ENCODE peak calls at places on chromosomes 2 and 18, in ten cellular contexts. T, A, F, K, O, B, I, S, Z and E are unnamed samples. For H3K9me3, the result is how much of the 10 kb centered on the place peaks cover.

GRCh38 chr2:166410828-166411472 is 35.2 kb upstream of the SCN9A start:
- DNase-seq in T (no peak), S (peak), B (no peak), I (no peak), Z (no peak), A (no peak), O (no peak), F (no peak), K (no peak), E (no peak)

GRCh38 chr2:124264496-124265160 is 239.5 kb downstream of the CNTNAP5 start:
- DNase-seq in B (no peak), F (no peak), K (no peak), T (no peak), Z (no peak), I (no peak), O (no peak), A (no peak), S (no peak), E (no peak)

GRCh38 chr18:32440478-32440877 is 30.2 kb downstream of the GAREM1 start:
- DNase-seq in O (no peak), F (no peak), A (no peak), S (no peak), I (no peak), K (no peak), T (no peak), Z (no peak), B (no peak), E (no peak)

GRCh38 chr18:3493501-3494244 is 43.7 kb downstream of the TGIF1 start:
- DNase-seq in A (no peak), F (no peak), K (no peak), B (no peak), S (no peak), O (no peak), I (no peak), Z (no peak), T (no peak), E (no peak)

GRCh38 chr2:73985318-73986084 is 791 bp downstream of the TET3 start:
- DNase-seq in S (no peak), F (peak), T (peak), O (no peak), A (peak), B (peak), I (peak), Z (peak), K (peak), E (peak)

GRCh38 chr18:46034230-46034629 is 37.8 kb downstream of the PSTPIP2 start:
- DNase-seq in T (no peak), O (no peak), I (no peak), B (no peak), S (no peak), K (no peak), F (no peak), A (no peak), Z (no peak), E (no peak)

GRCh38 chr2:24190503-24190902 is 15.7 kb downstream of the FAM228A start:
- DNase-seq in B (no peak), T (no peak), F (no peak), Z (no peak), K (no peak), O (no peak), S (no peak), I (no peak), A (no peak), E (no peak)

GRCh38 chr2:237556773-237557632 is 9.4 kb upstream of the PRLH start:
- DNase-seq in S (no peak), T (no peak), O (no peak), I (peak), B (no peak), A (no peak), F (no peak), Z (no peak), K (no peak), E (no peak)

GRCh38 chr2:239111401-239112100 is 263.7 kb downstream of the TWIST2 start:
- DNase-seq in I (no peak), F (no peak), B (peak), T (peak), A (no peak), S (no peak), O (no peak), Z (no peak), K (no peak), E (no peak)

GRCh38 chr2:197461073-197461472 is 7.7 kb downstream of the COQ10B start:
- DNase-seq in A (no peak), K (no peak), B (no peak), Z (peak), F (no peak), O (no peak), I (no peak), T (no peak), S (no peak), E (no peak)

GRCh38 chr2:157853211-157853610 is 22.9 kb downstream of the ACVR1 start:
- DNase-seq in K (no peak), O (no peak), A (no peak), F (no peak), B (no peak), T (no peak), I (no peak), Z (no peak), S (no peak), E (no peak)

GRCh38 chr18:37270046-37270665 is 295.4 kb downstream of the CELF4 start:
- DNase-seq in B (peak), O (peak), S (no peak), A (peak), I (no peak), F (peak), T (peak), Z (peak), K (peak), E (peak)

GRCh38 chr2:112163541-112163981 is 25.4 kb downstream of the FBLN7 start:
- DNase-seq in F (no peak), I (no peak), B (no peak), T (no peak), S (no peak), K (no peak), A (no peak), O (no peak), Z (no peak), E (no peak)

GRCh38 chr2:98637401-98638144 is 29.2 kb downstream of the UNC50 start:
- DNase-seq in F (no peak), Z (no peak), T (no peak), A (no peak), S (no peak), I (no peak), B (no peak), K (no peak), O (no peak), E (no peak)

GRCh38 chr2:171547256-171547655 is 25.0 kb downstream of the CYBRD1 start:
- DNase-seq in B (no peak), S (no peak), F (no peak), T (no peak), A (no peak), O (no peak), I (no peak), K (no peak), Z (no peak), E (no peak)

GRCh38 chr2:171550613-171551012 is 28.3 kb downstream of the CYBRD1 start:
- DNase-seq in S (no peak), T (no peak), F (no peak), K (no peak), B (no peak), O (no peak), A (no peak), Z (no peak), I (no peak), E (no peak)

GRCh38 chr2:171545086-171545485 is 22.8 kb downstream of the CYBRD1 start:
- DNase-seq in K (no peak), B (no peak), F (no peak), T (no peak), O (no peak), S (no peak), Z (no peak), A (no peak), I (no peak), E (no peak)

GRCh38 chr2:171551836-171552235 is 29.6 kb downstream of the CYBRD1 start:
- DNase-seq in F (no peak), O (no peak), S (no peak), K (no peak), I (no peak), T (no peak), B (no peak), Z (no peak), A (no peak), E (no peak)

GRCh38 chr2:171547720-171548119 is 25.4 kb downstream of the CYBRD1 start:
- DNase-seq in S (no peak), T (no peak), F (no peak), K (no peak), B (no peak), O (no peak), Z (no peak), A (no peak), I (no peak), E (no peak)
- TF ChIP-seq CTCF in S (no peak), T (no peak), F (no peak), K (no peak), B (no peak), O (no peak), Z (no peak), A (no peak), I (no peak), E (no peak)

DNA sequence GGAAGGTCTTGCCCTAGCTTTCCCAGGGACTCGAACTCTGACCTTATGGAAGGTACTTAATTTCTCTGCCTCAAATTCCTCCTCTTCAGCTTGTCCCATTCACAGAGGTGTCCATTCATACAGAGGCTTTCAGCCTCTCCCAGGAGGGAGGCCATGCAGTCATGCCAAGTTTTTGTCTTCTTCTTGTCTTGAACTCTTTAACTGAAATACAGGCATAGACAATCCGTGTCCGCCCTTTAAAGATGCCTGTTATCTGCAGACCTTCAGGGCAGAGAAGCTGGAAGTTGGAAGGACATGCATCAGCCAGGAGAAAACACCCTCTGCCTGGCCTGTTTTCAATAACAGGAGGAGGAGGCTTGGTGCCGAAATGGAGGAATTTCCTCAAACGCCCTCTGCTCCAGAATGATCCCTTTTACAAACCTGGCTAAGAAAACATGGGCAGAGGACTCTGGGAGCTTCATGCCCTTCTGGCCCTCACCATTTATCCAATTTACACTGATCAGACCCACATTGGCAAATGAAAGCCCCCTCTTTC is 308.3 kb downstream of the MYCN start:
- DNase-seq in O (no peak), B (no peak), A (no peak), K (no peak), I (no peak), Z (no peak), T (no peak), F (no peak), S (no peak), E (no peak)
- H3K9me3 ChIP-seq in O (under half), B (under half), A (under half), K (under half), I (under half), Z (under half), T (under half), F (under half), S (under half), E (under half)

DNA sequence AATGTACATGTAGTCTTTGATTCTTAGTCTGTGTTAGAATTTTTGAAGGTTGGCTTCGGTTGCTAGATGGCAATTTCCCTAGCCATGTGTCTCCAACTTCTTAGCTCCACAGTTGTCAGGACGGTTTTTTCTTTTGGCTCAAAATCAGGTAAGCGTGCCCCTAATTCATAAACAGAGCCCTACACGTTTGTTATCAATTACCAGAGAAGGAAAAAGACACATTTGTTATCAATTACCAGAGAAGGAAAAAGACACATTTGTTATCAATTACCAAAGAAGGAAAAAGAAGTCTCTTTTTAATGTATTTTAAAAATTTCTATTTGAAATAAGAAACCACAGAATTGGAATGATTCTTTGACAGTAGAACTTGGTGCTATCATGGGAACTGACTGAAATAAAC is 35.7 kb downstream of the CAMKMT start:
- DNase-seq in I (no peak), F (no peak), S (no peak), Z (no peak), K (no peak), T (no peak), A (no peak), B (no peak), O (no peak), E (no peak)
- H3K27ac ChIP-seq in I (no peak), F (no peak), S (no peak), Z (no peak), K (no peak), T (no peak), A (no peak), B (no peak), O (no peak), E (no peak)

GRCh38 chr18:58496231-58496630 is 132.7 kb downstream of the ALPK2 start:
- DNase-seq in I (no peak), S (no peak), F (no peak), K (no peak), T (no peak), Z (no peak), A (no peak), B (no peak), O (no peak), E (no peak)

GRCh38 chr18:58497845-58498244 is 131.0 kb downstream of the ALPK2 start:
- DNase-seq in Z (no peak), A (no peak), F (no peak), O (no peak), T (no peak), I (no peak), B (no peak), S (no peak), K (no peak), E (no peak)

GRCh38 chr18:58495202-58495601 is 133.7 kb downstream of the ALPK2 start:
- DNase-seq in A (no peak), S (no peak), I (no peak), Z (no peak), O (no peak), B (no peak), F (no peak), K (no peak), T (no peak), E (no peak)

GRCh38 chr18:58495634-58496033 is 133.3 kb downstream of the ALPK2 start:
- DNase-seq in T (no peak), B (no peak), O (no peak), K (no peak), A (no peak), I (no peak), S (no peak), F (no peak), Z (no peak), E (no peak)

DNA sequence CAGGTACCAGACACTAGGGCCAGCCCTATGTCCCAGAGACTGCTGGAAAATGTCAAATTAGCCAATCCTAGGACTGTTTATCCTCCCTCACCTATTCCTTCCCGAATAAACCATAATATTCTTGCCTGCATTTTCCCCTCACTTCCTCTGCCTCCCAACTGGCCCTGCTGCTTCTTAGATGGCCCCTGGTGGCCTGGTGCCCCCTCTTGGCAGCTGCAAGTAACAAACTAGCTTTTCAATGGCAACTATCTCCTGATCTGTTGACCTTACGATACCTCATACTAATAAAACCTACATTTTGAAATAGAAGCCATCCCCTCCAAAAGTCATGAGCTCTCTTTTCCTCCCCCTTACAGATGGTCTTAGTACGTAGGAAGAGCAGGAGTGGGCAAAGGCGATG is 132.0 kb downstream of the ALPK2 start:
- DNase-seq in I (no peak), K (no peak), A (no peak), F (no peak), Z (no peak), B (no peak), O (no peak), S (peak), T (no peak), E (no peak)
- TF ChIP-seq CTCF in I (no peak), K (no peak), A (peak), F (peak), Z (peak), B (no peak), O (no peak), S (peak), T (no peak), E (no peak)

GRCh38 chr2:128979182-128979581 is 660.5 kb upstream of the HS6ST1 start:
- DNase-seq in B (no peak), K (no peak), S (no peak), Z (no peak), A (no peak), O (no peak), I (no peak), T (no peak), F (no peak), E (no peak)

GRCh38 chr2:128982670-128983069 is 664.0 kb upstream of the HS6ST1 start:
- DNase-seq in T (no peak), S (no peak), I (no peak), A (no peak), F (no peak), B (no peak), O (no peak), Z (no peak), K (no peak), E (no peak)

GRCh38 chr2:128982001-128982400 is 663.3 kb upstream of the HS6ST1 start:
- DNase-seq in K (no peak), Z (no peak), B (no peak), F (no peak), A (no peak), S (no peak), O (no peak), T (no peak), I (no peak), E (no peak)

GRCh38 chr2:128980475-128980874 is 661.8 kb upstream of the HS6ST1 start:
- DNase-seq in T (no peak), B (no peak), S (no peak), K (no peak), Z (no peak), A (no peak), O (no peak), I (no peak), F (no peak), E (no peak)

GRCh38 chr2:128981353-128981752 is 662.7 kb upstream of the HS6ST1 start:
- DNase-seq in A (no peak), B (no peak), F (no peak), O (no peak), K (no peak), Z (no peak), T (no peak), S (no peak), I (no peak), E (no peak)
- H3K9me3 ChIP-seq in A (under half), B (under half), F (under half), O (under half), K (under half), Z (under half), T (under half), S (under half), I (under half), E (under half)

DNA sequence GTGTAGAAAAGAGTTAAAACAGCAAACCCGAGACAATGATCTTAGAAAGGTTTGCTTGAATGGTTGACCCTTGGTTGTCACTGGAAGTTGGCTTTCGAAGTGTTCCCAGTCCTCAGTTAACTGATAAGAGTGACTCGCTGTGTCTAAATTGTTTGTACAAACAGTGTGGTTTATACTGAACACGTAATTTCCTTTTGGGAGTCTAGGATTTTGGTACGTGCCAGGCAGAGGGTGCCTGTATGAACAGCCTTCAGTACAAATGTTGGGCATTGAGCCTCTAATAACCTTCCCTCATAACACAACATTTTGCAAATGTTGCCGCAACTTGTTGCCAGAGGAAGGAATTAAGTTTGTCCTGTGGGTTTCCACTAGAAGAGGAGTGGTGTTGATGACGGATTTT is 95.8 kb upstream of the DPP10 start:
- DNase-seq in B (no peak), I (no peak), A (no peak), S (no peak), Z (no peak), O (no peak), F (no peak), T (no peak), K (no peak), E (no peak)
- H3K27ac ChIP-seq in B (no peak), I (no peak), A (no peak), S (no peak), Z (no peak), O (no peak), F (no peak), T (no peak), K (no peak), E (no peak)

DNA sequence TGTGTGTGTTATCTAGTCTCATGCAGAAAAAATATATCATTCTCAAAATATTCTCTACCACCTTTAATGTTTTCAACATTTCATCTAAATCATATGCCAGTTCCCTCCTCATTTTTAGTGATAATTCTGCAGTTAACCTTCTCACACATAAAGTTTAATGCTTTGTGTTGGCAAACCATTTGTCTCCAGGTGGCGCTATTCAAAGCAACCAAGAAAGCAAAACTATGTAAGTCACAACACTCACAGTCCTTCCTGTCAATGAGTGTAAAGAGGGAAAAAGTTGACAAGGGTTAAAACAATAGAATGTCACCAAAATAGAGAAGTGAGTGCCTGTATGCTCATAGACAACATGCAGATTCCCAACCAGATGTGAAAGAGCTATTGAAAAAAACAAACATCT is 961.6 kb upstream of the LRRTM1 start:
- DNase-seq in A (peak), Z (peak), T (no peak), I (no peak), O (no peak), F (no peak), S (peak), K (no peak), B (no peak), E (no peak)
- TF ChIP-seq CTCF in A (peak), Z (peak), T (no peak), I (no peak), O (no peak), F (no peak), S (peak), K (no peak), B (no peak), E (no peak)

GRCh38 chr2:226351711-226352110 is 447.9 kb downstream of the IRS1 start:
- DNase-seq in S (no peak), T (no peak), B (no peak), K (no peak), F (no peak), A (no peak), I (no peak), O (no peak), Z (no peak), E (no peak)
- H3K9me3 ChIP-seq in S (under half), T (under half), B (under half), K (under half), F (under half), A (under half), I (under half), O (under half), Z (under half), E (under half)

GRCh38 chr2:32416519-32416918 is 59.7 kb downstream of the BIRC6 start:
- DNase-seq in K (no peak), O (no peak), B (no peak), A (no peak), F (no peak), T (no peak), I (no peak), S (no peak), Z (no peak), E (no peak)
- H3K27ac ChIP-seq in K (no peak), O (no peak), B (no peak), A (no peak), F (no peak), T (no peak), I (peak), S (no peak), Z (no peak), E (no peak)

GRCh38 chr18:55405655-55406373 is 182.2 kb downstream of the TCF4 start:
- DNase-seq in K (peak), F (peak), I (peak), O (peak), T (peak), S (no peak), A (peak), Z (peak), B (peak), E (peak)
- TF ChIP-seq CTCF in K (no peak), F (peak), I (no peak), O (no peak), T (no peak), S (no peak), A (peak), Z (no peak), B (no peak), E (no peak)